ENCODE peak calls at places on chromosomes 1 and 21, in five cellular contexts. Y is activated CD8-positive, alpha-beta memory T cell treated with anti-CD3 and anti-CD28 coated beads, Interleukin-2, amount 50 U/mL, for 4 hours; R is adrenal gland; J is SK-N-DZ; H is AG08395. B is an unnamed sample.

GRCh38 chr21:35254006-35254751 is 205.1 kb upstream of the RUNX1 start:
- DNase-seq in Y (no peak), R (no peak), J (no peak), H (peak), B (no peak)

GRCh38 chr1:160070243-160071163 is 543 bp upstream of the KCNJ10 start:
- DNase-seq in Y (peak), R (peak), J (peak), H (peak), B (peak)

GRCh38 chr1:62728963-62729362 is 40.8 kb upstream of the DOCK7 start:
- DNase-seq in Y (no peak), R (no peak), J (no peak), H (no peak), B (no peak)

GRCh38 chr1:186535388-186536133 is 74.6 kb upstream of the PDC start:
- DNase-seq in Y (no peak), R (no peak), J (no peak), H (peak), B (peak)

GRCh38 chr1:8464987-8465386 is 147.1 kb downstream of the SLC45A1 start:
- DNase-seq in Y (no peak), R (no peak), J (no peak), H (peak), B (no peak)

GRCh38 chr1:47524272-47524671 is 86.4 kb downstream of the FOXD2 start:
- DNase-seq in Y (no peak), R (no peak), J (no peak), H (no peak), B (no peak)

GRCh38 chr1:179036844-179037465 is 11.3 kb downstream of the FAM20B start:
- DNase-seq in Y (no peak), R (no peak), J (no peak), H (peak), B (no peak)

GRCh38 chr1:164648211-164649080 is 89.5 kb downstream of the PBX1 start:
- DNase-seq in Y (no peak), R (no peak), J (no peak), H (no peak), B (no peak)

GRCh38 chr1:32907435-32907834 is 6.2 kb upstream of the TMEM54 start:
- DNase-seq in Y (no peak), R (no peak), J (no peak), H (peak), B (peak)

GRCh38 chr21:35908311-35909078 is 151.8 kb downstream of the SETD4 start:
- DNase-seq in Y (no peak), R (no peak), J (no peak), H (no peak), B (no peak)

GRCh38 chr1:112625696-112626095 is 6.1 kb downstream of the CAPZA1 start:
- DNase-seq in Y (no peak), R (peak), J (no peak), H (peak), B (peak)

GRCh38 chr1:27527223-27527856 is 37.4 kb upstream of the WASF2 start:
- DNase-seq in Y (no peak), R (peak), J (peak), H (no peak), B (peak)

GRCh38 chr1:161763522-161764098 is 2.5 kb upstream of the ATF6 start:
- DNase-seq in Y (peak), R (no peak), J (peak), H (no peak), B (no peak)

GRCh38 chr1:164565356-164565755 is 6.4 kb downstream of the PBX1 start:
- DNase-seq in Y (no peak), R (no peak), J (no peak), H (no peak), B (no peak)